ENCODE peak calls at places on chromosomes 6 and 20, in eight cellular contexts. G is esophagus squamous epithelium, I is ovary, U is NB4, B is left ventricle myocardium inferior, H is AG09309, A is stomach, R is mucosa of descending colon. M is an unnamed sample.

GRCh38 chr6:29653452-29654038 is 3.3 kb upstream of the MOG start:
- DNase-seq in R (peak), G (no peak), I (no peak), A (peak), H (peak), U (peak), B (no peak), M (no peak)

GRCh38 chr6:96014846-96015245 is 928 bp upstream of the FUT9 start:
- DNase-seq in H (no peak), G (no peak), I (no peak), A (no peak), R (no peak), B (no peak), U (no peak), M (no peak)

GRCh38 chr20:24634855-24635254 is 165.4 kb downstream of the SYNDIG1 start:
- DNase-seq in B (no peak), G (no peak), R (no peak), A (no peak), U (peak), I (no peak), H (peak), M (peak)

GRCh38 chr6:144006731-144007454 is 1.2 kb downstream of the PLAGL1 start:
- DNase-seq in U (peak), A (no peak), B (no peak), R (peak), G (no peak), I (peak), H (peak), M (no peak)

GRCh38 chr20:11234181-11234969 is 560.6 kb upstream of the JAG1 start:
- DNase-seq in A (no peak), I (no peak), B (no peak), U (no peak), G (no peak), H (no peak), R (no peak), M (no peak)

GRCh38 chr20:41135187-41135887 is 2.0 kb upstream of the PLCG1 start:
- DNase-seq in B (no peak), H (no peak), I (no peak), A (peak), U (peak), G (no peak), R (peak), M (no peak)

GRCh38 chr6:60754879-60755278 is 1531.1 kb downstream of the KHDRBS2 start:
- DNase-seq in R (no peak), H (no peak), I (no peak), A (no peak), U (no peak), B (no peak), G (no peak), M (no peak)

GRCh38 chr6:6438286-6438685 is 117.8 kb upstream of the F13A1 start:
- DNase-seq in U (no peak), H (no peak), I (no peak), G (no peak), R (no peak), B (no peak), A (no peak), M (no peak)

GRCh38 chr20:62708591-62709536 is at the start of gene NTSR1:
- DNase-seq in B (no peak), U (peak), G (no peak), R (no peak), I (no peak), H (no peak), A (no peak), M (no peak)

GRCh38 chr6:6811151-6812002 is 222.9 kb downstream of the LY86 start:
- DNase-seq in G (no peak), B (no peak), R (peak), H (peak), A (peak), U (peak), I (no peak), M (peak)

GRCh38 chr6:112923940-112924587 is 576.9 kb downstream of the RFPL4B start:
- DNase-seq in R (no peak), A (no peak), U (no peak), B (no peak), G (no peak), I (no peak), H (no peak), M (no peak)

GRCh38 chr20:57616143-57616951 is 3.9 kb downstream of the ZBP1 start:
- DNase-seq in I (peak), H (no peak), G (no peak), A (no peak), R (no peak), U (no peak), B (no peak), M (no peak)

GRCh38 chr6:113646701-113647100 is 210.4 kb upstream of the MARCKS start:
- DNase-seq in R (no peak), G (no peak), A (no peak), U (no peak), B (no peak), I (no peak), H (no peak), M (no peak)

GRCh38 chr6:71393471-71393870 is 104.9 kb downstream of the OGFRL1 start:
- DNase-seq in G (no peak), I (no peak), U (no peak), H (no peak), R (no peak), B (no peak), A (no peak), M (no peak)

GRCh38 chr20:44110816-44111568 is 76.0 kb downstream of the JPH2 start:
- DNase-seq in U (no peak), I (no peak), R (no peak), A (no peak), B (no peak), G (no peak), H (no peak), M (no peak)

GRCh38 chr20:44111712-44112335 is 75.2 kb downstream of the JPH2 start:
- DNase-seq in I (no peak), G (no peak), A (no peak), U (no peak), B (no peak), R (no peak), H (no peak), M (no peak)

GRCh38 chr20:44112456-44112855 is 74.5 kb downstream of the JPH2 start:
- DNase-seq in B (no peak), G (no peak), A (no peak), R (no peak), H (no peak), U (no peak), I (no peak), M (no peak)

GRCh38 chr20:44112889-44113641 is 73.9 kb downstream of the JPH2 start:
- DNase-seq in B (no peak), U (no peak), A (no peak), R (no peak), I (no peak), G (no peak), H (no peak), M (no peak)

GRCh38 chr20:44109951-44110361 is 77.0 kb downstream of the JPH2 start:
- DNase-seq in H (no peak), I (peak), G (no peak), B (no peak), R (no peak), U (no peak), A (no peak), M (no peak)
- TF ChIP-seq CTCF in H (peak), I (no peak), G (no peak), B (peak), R (no peak), U (peak), A (peak), M (no peak)

DNA sequence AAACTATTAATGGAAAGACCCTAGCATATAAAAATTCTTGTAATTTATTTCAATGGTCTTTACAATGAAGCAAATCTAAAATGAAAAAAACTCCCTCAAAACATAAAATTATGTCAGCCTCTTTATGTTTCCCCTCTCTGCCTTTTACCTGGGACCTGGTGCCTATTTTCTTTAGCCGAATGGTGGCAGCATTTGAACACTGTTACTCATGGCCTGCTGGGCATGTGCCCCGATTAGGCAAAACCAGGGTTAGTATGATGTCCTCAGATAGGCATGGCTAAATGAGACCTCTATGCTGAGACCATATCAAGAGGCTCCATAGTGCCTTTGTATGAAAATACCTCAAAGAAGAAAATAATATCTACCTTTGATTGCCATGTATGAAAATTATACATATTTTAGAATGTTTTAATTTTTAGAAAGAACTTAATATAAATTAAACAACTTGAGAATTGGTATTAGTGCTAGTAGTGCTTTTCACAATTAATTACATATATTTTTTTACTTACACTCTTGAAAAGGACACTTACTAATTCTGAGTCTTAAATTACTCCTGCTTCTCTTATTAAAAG is 22.5 kb upstream of the C6orf58 start:
- DNase-seq in A (peak), R (peak), I (no peak), G (no peak), H (no peak), U (peak), B (no peak), M (peak)
- TF ChIP-seq CTCF in A (peak), R (no peak), I (no peak), G (no peak), H (peak), U (peak), B (peak), M (peak)

DNA sequence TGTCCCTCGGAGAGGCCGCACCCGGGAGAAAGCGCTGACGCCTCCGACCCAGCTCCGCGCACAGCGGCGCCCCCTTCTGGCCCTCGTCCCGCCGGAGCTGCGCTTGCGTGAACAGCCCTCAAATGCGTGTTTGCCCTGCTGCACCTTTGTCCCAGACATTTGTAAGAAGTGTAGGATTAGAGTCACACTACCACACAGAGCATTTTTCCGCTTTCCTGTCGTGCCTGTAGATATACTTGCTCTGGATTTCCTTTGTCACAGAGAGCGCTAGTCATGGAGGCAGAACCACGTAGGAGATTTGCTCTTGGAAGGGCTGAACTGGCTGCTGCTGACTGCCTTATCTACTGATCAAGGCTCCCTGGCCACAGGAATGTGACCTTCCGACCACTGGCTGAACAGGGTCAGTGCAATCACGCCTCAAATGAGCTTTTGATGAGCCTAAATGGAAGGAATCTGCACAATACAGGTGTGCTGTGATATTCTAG is 62.3 kb downstream of the PAX1 start:
- DNase-seq in G (no peak), A (no peak), I (no peak), B (no peak), R (no peak), H (no peak), U (peak), M (no peak)
- TF ChIP-seq CTCF in G (no peak), A (no peak), I (no peak), B (no peak), R (no peak), H (no peak), U (peak), M (peak)

GRCh38 chr6:38678178-38678760 is 24.7 kb downstream of the GLO1 start:
- DNase-seq in G (no peak), H (no peak), R (no peak), U (no peak), I (no peak), B (no peak), A (no peak), M (no peak)
- TF ChIP-seq CTCF in G (no peak), H (no peak), R (no peak), U (no peak), I (no peak), B (no peak), A (no peak), M (no peak)

GRCh38 chr6:41573268-41573667 is 27.1 kb downstream of the FOXP4 start:
- DNase-seq in A (no peak), R (no peak), H (no peak), B (no peak), U (no peak), I (no peak), G (no peak), M (no peak)

GRCh38 chr6:41577356-41577864 is 31.2 kb downstream of the FOXP4 start:
- DNase-seq in B (no peak), U (no peak), H (no peak), R (no peak), I (no peak), A (no peak), G (no peak), M (no peak)

GRCh38 chr6:41574002-41574401 is 27.8 kb downstream of the FOXP4 start:
- DNase-seq in R (no peak), B (no peak), H (no peak), A (no peak), I (no peak), G (no peak), U (no peak), M (no peak)

GRCh38 chr6:41576667-41577066 is 30.5 kb downstream of the FOXP4 start:
- DNase-seq in A (no peak), B (no peak), U (no peak), H (no peak), R (no peak), I (no peak), G (no peak), M (no peak)

GRCh38 chr6:41575598-41575997 is 29.4 kb downstream of the FOXP4 start:
- DNase-seq in U (no peak), B (no peak), I (no peak), H (no peak), G (no peak), R (no peak), A (no peak), M (no peak)
- TF ChIP-seq CTCF in U (no peak), B (no peak), I (no peak), H (no peak), G (no peak), R (no peak), A (no peak), M (no peak)

DNA sequence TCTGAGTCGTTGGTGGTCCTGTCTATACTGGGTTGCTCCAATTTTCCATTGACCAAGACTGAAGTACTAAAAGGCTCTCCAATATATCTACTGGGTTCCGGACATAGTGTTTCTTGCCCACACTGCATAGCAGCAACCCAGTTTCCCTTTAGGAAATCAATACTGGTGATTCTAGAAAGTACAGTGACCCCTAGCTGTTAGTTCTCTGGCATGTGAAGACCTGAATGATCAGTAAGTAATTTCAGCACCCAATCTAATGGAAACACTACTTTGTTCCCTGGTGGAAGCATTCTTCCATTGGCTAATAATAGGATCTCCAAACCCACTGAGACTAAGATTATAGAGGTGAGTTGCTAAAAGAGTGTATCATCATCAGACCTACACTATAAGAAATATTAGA is 40.8 kb upstream of the STMND1 start:
- DNase-seq in G (no peak), U (no peak), H (no peak), A (no peak), R (no peak), I (no peak), B (no peak), M (no peak)
- TF ChIP-seq CTCF in G (no peak), U (no peak), H (no peak), A (no peak), R (no peak), I (no peak), B (no peak), M (no peak)

GRCh38 chr6:109963598-109964170 is 14.4 kb upstream of the GPR6 start:
- DNase-seq in H (no peak), U (no peak), A (no peak), R (no peak), G (no peak), I (no peak), B (no peak), M (no peak)
- TF ChIP-seq CTCF in H (no peak), U (no peak), A (no peak), R (no peak), G (no peak), I (no peak), B (no peak), M (no peak)

GRCh38 chr20:50129662-50130345 is 16.9 kb upstream of the UBE2V1 start:
- DNase-seq in A (no peak), H (no peak), B (no peak), U (no peak), G (no peak), R (no peak), I (no peak), M (no peak)
- TF ChIP-seq CTCF in A (no peak), H (no peak), B (no peak), U (no peak), G (no peak), R (no peak), I (no peak), M (no peak)

DNA sequence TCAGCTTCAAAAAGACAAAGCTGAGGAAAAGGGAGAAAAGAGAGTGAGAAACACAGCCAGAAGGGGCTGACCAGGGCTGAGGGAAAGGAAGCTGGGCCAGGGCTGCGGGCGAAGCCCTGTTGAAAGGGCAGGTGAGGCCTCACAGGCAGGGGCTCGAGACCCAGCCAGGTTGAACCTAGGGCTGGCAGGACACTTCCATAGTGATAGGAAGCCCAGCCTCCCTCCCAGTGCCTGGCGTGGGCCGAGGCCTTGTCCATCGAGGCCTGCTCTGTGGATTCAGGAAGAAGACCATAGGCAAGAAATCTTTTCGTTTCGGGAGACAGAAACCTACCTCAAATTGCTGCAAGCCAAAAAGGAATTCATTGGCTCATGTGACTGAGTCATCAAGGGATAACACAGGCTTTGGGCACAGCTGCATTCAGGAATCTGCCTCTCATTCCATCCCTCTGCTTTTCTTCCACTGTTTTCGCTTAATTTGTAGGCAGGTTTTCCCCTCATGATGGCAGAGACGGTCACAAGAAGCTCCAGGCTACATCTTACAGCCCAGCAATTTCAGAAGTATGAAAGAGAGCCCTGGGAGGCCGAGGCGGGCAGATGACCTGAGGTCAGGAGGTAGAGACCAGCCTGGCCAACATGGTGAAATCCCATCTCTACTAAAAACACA is 311.1 kb upstream of the SULF2 start:
- DNase-seq in B (no peak), G (no peak), H (no peak), A (no peak), R (no peak), U (no peak), I (no peak), M (no peak)
- TF ChIP-seq CTCF in B (no peak), G (no peak), H (no peak), A (no peak), R (no peak), U (no peak), I (no peak), M (no peak)